ENCODE peak calls at places on chromosomes 6 and 20, in seven cellular contexts. Z, U, F, R, P, A and C are unnamed samples.

GRCh38 chr20:35523298-35523888 is 6.1 kb downstream of the C20orf173 start:
- DNase-seq in Z (no peak), U (no peak), F (peak), R (peak), P (peak), A (no peak), C (no peak)

GRCh38 chr6:33632603-33633039 is 11.5 kb downstream of the ITPR3 start:
- DNase-seq in Z (peak), U (no peak), F (no peak), R (peak), P (peak), A (peak), C (no peak)

GRCh38 chr6:139429559-139430150 is 55.2 kb upstream of the CITED2 start:
- DNase-seq in Z (no peak), U (no peak), F (no peak), R (no peak), P (no peak), A (no peak), C (no peak)

GRCh38 chr6:88164061-88164460 is 2.1 kb downstream of the CNR1 start:
- DNase-seq in Z (no peak), U (no peak), F (no peak), R (no peak), P (no peak), A (no peak), C (no peak)

GRCh38 chr6:98946877-98947410 is 802 bp downstream of the FBXL4 start:
- DNase-seq in Z (no peak), U (peak), F (peak), R (no peak), P (peak), A (no peak), C (no peak)

GRCh38 chr6:56314683-56315523 is 67.5 kb upstream of the COL21A1 start:
- DNase-seq in Z (peak), U (peak), F (peak), R (peak), P (no peak), A (no peak), C (no peak)

GRCh38 chr20:41011551-41012067 is 17.0 kb upstream of the TOP1 start:
- DNase-seq in Z (peak), U (no peak), F (peak), R (no peak), P (peak), A (no peak), C (no peak)

GRCh38 chr20:48440916-48441315 is 386.9 kb downstream of the PREX1 start:
- DNase-seq in Z (no peak), U (no peak), F (no peak), R (no peak), P (no peak), A (no peak), C (no peak)

GRCh38 chr20:61311656-61312387 is 59.8 kb downstream of the CDH4 start:
- DNase-seq in Z (no peak), U (no peak), F (no peak), R (no peak), P (no peak), A (no peak), C (no peak)

GRCh38 chr6:167649486-167649885 is 177.2 kb upstream of the AFDN start:
- DNase-seq in Z (no peak), U (no peak), F (no peak), R (no peak), P (no peak), A (no peak), C (no peak)

GRCh38 chr20:35066194-35066593 is 26.4 kb downstream of the TRPC4AP start:
- DNase-seq in Z (no peak), U (no peak), F (no peak), R (no peak), P (no peak), A (no peak), C (no peak)

GRCh38 chr20:20214757-20215275 is 153.1 kb upstream of the INSM1 start:
- DNase-seq in Z (no peak), U (no peak), F (no peak), R (no peak), P (no peak), A (no peak), C (no peak)

GRCh38 chr6:111813247-111814162 is 59.7 kb downstream of the FYN start:
- DNase-seq in Z (no peak), U (no peak), F (no peak), R (no peak), P (no peak), A (no peak), C (no peak)

GRCh38 chr6:79504372-79504771 is 32.9 kb downstream of the LCA5 start:
- DNase-seq in Z (no peak), U (no peak), F (no peak), R (no peak), P (no peak), A (no peak), C (no peak)

GRCh38 chr20:15817351-15817750 is 755.9 kb downstream of the KIF16B start:
- DNase-seq in Z (no peak), U (no peak), F (no peak), R (no peak), P (no peak), A (no peak), C (no peak)

GRCh38 chr20:46065006-46065405 is 24.8 kb downstream of the NCOA5 start:
- DNase-seq in Z (no peak), U (no peak), F (no peak), R (no peak), P (no peak), A (no peak), C (no peak)

GRCh38 chr6:7841781-7842468 is 68.7 kb downstream of the TXNDC5 start:
- DNase-seq in Z (no peak), U (no peak), F (no peak), R (no peak), P (no peak), A (no peak), C (no peak)

GRCh38 chr20:31595654-31596411 is 9.3 kb upstream of the ID1 start:
- DNase-seq in Z (no peak), U (peak), F (peak), R (peak), P (no peak), A (no peak), C (peak)

GRCh38 chr20:51129201-51129671 is 106.3 kb upstream of the KCNG1 start:
- DNase-seq in Z (no peak), U (no peak), F (no peak), R (no peak), P (peak), A (no peak), C (no peak)

GRCh38 chr20:36482044-36482473 is 59.3 kb upstream of the MYL9 start:
- DNase-seq in Z (peak), U (no peak), F (no peak), R (no peak), P (no peak), A (no peak), C (no peak)

GRCh38 chr6:70669133-70669532 is 1.4 kb downstream of the SMAP1 start:
- DNase-seq in Z (no peak), U (no peak), F (no peak), R (no peak), P (no peak), A (no peak), C (no peak)